ENCODE peak calls at places on chromosomes 1 and 21, in six cellular contexts. B is PC-3, L is retinal pigment epithelial cell, D is stomach, Z is fibroblast of the aortic adventitia, V is breast epithelium. N is an unnamed sample.

GRCh38 chr1:215052656-215053055 is 29.9 kb upstream of the KCNK2 start:
- DNase-seq in B (peak; percentile 31), L (no peak), D (no peak), Z (peak; percentile 70), V (no peak), N (no peak)

GRCh38 chr1:225554216-225554812 is 98.6 kb downstream of the ENAH start:
- DNase-seq in B (peak; percentile 79), L (no peak), D (no peak), Z (peak; percentile 65), V (no peak), N (no peak)

GRCh38 chr1:182113879-182114626 is 52.5 kb upstream of the ZNF648 start:
- DNase-seq in B (no peak), L (no peak), D (peak; percentile 51), Z (no peak), V (no peak), N (no peak)

GRCh38 chr1:227869851-227870305 is 54.4 kb downstream of the PRSS38 start:
- DNase-seq in B (no peak), L (no peak), D (peak; percentile 21), Z (peak; percentile 7), V (no peak), N (no peak)

GRCh38 chr1:230149751-230150584 is 82.9 kb downstream of the GALNT2 start:
- DNase-seq in B (no peak), L (no peak), D (no peak), Z (no peak), V (no peak), N (no peak)

GRCh38 chr1:85580046-85580411 is 532 bp upstream of the CCN1 start:
- DNase-seq in B (peak; percentile 79), L (no peak), D (no peak), Z (peak; percentile 81), V (peak; percentile 59), N (no peak)

GRCh38 chr21:23452384-23453083 is 2154.7 kb downstream of the MRPL39 start:
- DNase-seq in B (peak; percentile 13), L (no peak), D (no peak), Z (no peak), V (no peak), N (no peak)

GRCh38 chr1:115220340-115221030 is 117.6 kb downstream of the NGF start:
- DNase-seq in B (no peak), L (no peak), D (no peak), Z (peak; percentile 77), V (no peak), N (no peak)

GRCh38 chr1:96538001-96538649 is 183.5 kb upstream of the PTBP2 start:
- DNase-seq in B (no peak), L (no peak), D (no peak), Z (peak; percentile 79), V (no peak), N (peak; percentile 41)

GRCh38 chr1:113780363-113781146 is 21.3 kb upstream of the PHTF1 start:
- DNase-seq in B (no peak), L (no peak), D (no peak), Z (no peak), V (no peak), N (no peak)

GRCh38 chr21:45034556-45035476 is 39.6 kb upstream of the ADARB1 start:
- DNase-seq in B (no peak), L (no peak), D (no peak), Z (no peak), V (no peak), N (no peak)

GRCh38 chr21:46425566-46425965 is 33.1 kb upstream of the DIP2A start:
- DNase-seq in B (no peak), L (no peak), D (no peak), Z (no peak), V (peak; percentile 20), N (no peak)

GRCh38 chr1:183331095-183331742 is 87.0 kb downstream of the NMNAT2 start:
- DNase-seq in B (no peak), L (no peak), D (no peak), Z (no peak), V (no peak), N (no peak)

GRCh38 chr1:25677193-25677773 is 60.7 kb downstream of the MAN1C1 start:
- DNase-seq in B (no peak), L (no peak), D (no peak), Z (no peak), V (no peak), N (no peak)

GRCh38 chr21:44407493-44407892 is 47.8 kb upstream of the LRRC3 start:
- DNase-seq in B (no peak), L (no peak), D (no peak), Z (no peak), V (no peak), N (no peak)

GRCh38 chr1:82449671-82450070 is 648.9 kb downstream of the ADGRL2 start:
- DNase-seq in B (no peak), L (no peak), D (no peak), Z (peak; percentile 5), V (no peak), N (no peak)

GRCh38 chr1:218498061-218498938 is 153.2 kb downstream of the TGFB2 start:
- DNase-seq in B (peak; percentile 88), L (no peak), D (no peak), Z (peak; percentile 32), V (no peak), N (no peak)

GRCh38 chr1:156852414-156852874 is 6.5 kb downstream of the INSRR start:
- DNase-seq in B (peak; percentile 39), L (no peak), D (peak; percentile 71), Z (peak; percentile 34), V (peak; percentile 42), N (no peak)

GRCh38 chr1:27141266-27142003 is 13.5 kb downstream of the SLC9A1 start:
- DNase-seq in B (peak; percentile 98), L (no peak), D (peak; percentile 97), Z (no peak), V (peak; percentile 92), N (peak; percentile 56)

GRCh38 chr1:12458571-12458970 is 159.4 kb downstream of the DHRS3 start:
- DNase-seq in B (peak; percentile 55), L (no peak), D (no peak), Z (no peak), V (no peak), N (no peak)

GRCh38 chr1:185646202-185646683 is 87.9 kb upstream of the HMCN1 start:
- DNase-seq in B (peak; percentile 95), L (peak; percentile 100), D (peak; percentile 57), Z (peak; percentile 98), V (peak; percentile 78), N (peak; percentile 64)

GRCh38 chr1:10161541-10162290 is 48.7 kb upstream of the KIF1B start:
- DNase-seq in B (no peak), L (no peak), D (no peak), Z (no peak), V (no peak), N (no peak)

GRCh38 chr1:159532922-159533321 is 2.9 kb downstream of the OR10J5 start:
- DNase-seq in B (peak; percentile 34), L (no peak), D (no peak), Z (no peak), V (no peak), N (no peak)

GRCh38 chr1:164308101-164308500 is 250.9 kb upstream of the PBX1 start:
- DNase-seq in B (no peak), L (no peak), D (no peak), Z (peak; percentile 54), V (no peak), N (no peak)

GRCh38 chr1:215321802-215322201 is 239.3 kb downstream of the KCNK2 start:
- DNase-seq in B (no peak), L (no peak), D (no peak), Z (no peak), V (no peak), N (no peak)

GRCh38 chr1:65512383-65512782 is 91.9 kb downstream of the LEPR start:
- DNase-seq in B (no peak), L (no peak), D (no peak), Z (no peak), V (no peak), N (no peak)

GRCh38 chr1:215894617-215895016 is 327.5 kb downstream of the KCTD3 start:
- DNase-seq in B (no peak), L (no peak), D (no peak), Z (no peak), V (no peak), N (no peak)

GRCh38 chr1:225469051-225469450 is 41.2 kb upstream of the LBR start:
- DNase-seq in B (no peak), L (no peak), D (no peak), Z (no peak), V (no peak), N (no peak)

GRCh38 chr1:58477390-58477789 is 69.1 kb downstream of the OMA1 start:
- DNase-seq in B (no peak), L (no peak), D (no peak), Z (no peak), V (no peak), N (no peak)

GRCh38 chr1:33424610-33425009 is 6.3 kb downstream of the PHC2 start:
- DNase-seq in B (no peak), L (no peak), D (no peak), Z (peak; percentile 63), V (no peak), N (no peak)

GRCh38 chr1:42154685-42155084 is 1.5 kb downstream of the GUCA2B start:
- DNase-seq in B (no peak), L (no peak), D (no peak), Z (no peak), V (no peak), N (no peak)

GRCh38 chr1:13513063-13513884 is 529 bp downstream of the LRRC38 start:
- DNase-seq in B (no peak), L (no peak), D (no peak), Z (no peak), V (no peak), N (no peak)
- H3K4me3 ChIP-seq in B (peak overlapping the region; percentile 35), L (no peak overlapping the region), D (peak overlapping the region; percentile 19), Z (no peak overlapping the region), V (no peak overlapping the region), N (no peak overlapping the region)

GRCh38 chr21:31909772-31910470 is 37.1 kb downstream of the HUNK start:
- DNase-seq in B (no peak), L (no peak), D (no peak), Z (no peak), V (no peak), N (no peak)
- H3K4me3 ChIP-seq in B (no peak overlapping the region), L (no peak overlapping the region), D (no peak overlapping the region), Z (no peak overlapping the region), V (no peak overlapping the region), N (no peak overlapping the region)

DNA sequence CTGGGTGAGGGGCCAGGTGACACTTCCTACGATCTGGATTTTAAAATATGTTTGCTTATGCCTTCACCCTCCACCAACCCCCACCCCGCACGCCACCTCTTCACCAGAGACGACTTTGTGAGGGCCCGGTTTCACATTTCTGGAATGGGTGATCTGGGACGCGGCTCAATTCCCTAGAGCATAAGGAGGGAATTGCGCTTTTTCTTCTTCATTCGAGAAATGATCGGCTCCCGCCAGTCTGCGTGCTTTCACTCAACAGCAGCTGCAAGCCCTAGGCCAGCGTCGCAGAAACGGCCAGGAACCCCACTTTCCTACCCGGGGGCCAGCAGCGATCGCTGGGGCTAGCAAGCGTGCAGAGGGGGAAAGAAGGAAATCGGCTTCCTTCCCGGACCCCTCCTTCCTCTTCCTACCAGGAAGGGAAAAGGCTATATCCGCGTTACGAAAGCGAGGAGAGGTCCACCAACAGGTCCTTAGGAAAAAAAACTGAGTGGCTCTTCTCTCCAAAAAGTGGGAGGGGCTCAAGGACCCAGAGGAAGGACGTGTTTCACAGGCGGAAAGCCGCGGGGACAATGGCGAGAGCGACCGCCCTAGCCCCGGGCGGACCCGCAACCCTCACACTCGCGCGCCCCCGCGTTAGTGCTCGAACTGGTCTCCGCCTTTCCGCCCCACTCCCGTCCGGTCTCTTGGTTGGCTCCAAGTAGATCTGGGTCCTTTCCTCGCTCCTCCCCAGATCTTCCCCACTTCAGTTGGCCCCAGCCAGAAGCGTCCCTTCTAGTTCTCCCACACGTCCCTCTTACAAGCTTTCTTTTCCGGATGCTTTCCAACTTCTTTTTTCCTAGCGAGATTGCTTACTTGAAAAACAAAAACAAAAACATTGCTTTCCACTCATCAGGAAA is 1.1 kb upstream of the ADAMTS1 start:
- DNase-seq in B (peak; percentile 69), L (no peak), D (peak; percentile 56), Z (peak; percentile 85), V (peak; percentile 72), N (peak; percentile 71)
- H3K4me3 ChIP-seq in B (peak overlapping the region; percentile 78), L (peak overlapping the region; percentile 74), D (peak overlapping the region; percentile 79), Z (peak overlapping the region; percentile 99), V (peak overlapping the region; percentile 83), N (peak overlapping the region; percentile 85)

GRCh38 chr1:116911166-116911553 is 1.4 kb downstream of the PTGFRN start:
- DNase-seq in B (no peak), L (no peak), D (no peak), Z (no peak), V (no peak), N (no peak)
- H3K4me3 ChIP-seq in B (peak overlapping the region; percentile 85), L (peak overlapping the region; percentile 64), D (peak overlapping the region; percentile 70), Z (peak overlapping the region; percentile 74), V (peak overlapping the region; percentile 76), N (no peak overlapping the region)